ENCODE peak calls at places on chromosomes 11 and 22, in nine cellular contexts. F is upper lobe of right lung; Y is tibial artery; I is uterus; Z is neuronal stem cell; T is fibroblast of lung; X is prostate gland; U is substantia nigra; S is effector memory CD4-positive, alpha-beta T cell. P is an unnamed sample.

GRCh38 chr11:369336-370018 is at the start of gene B4GALNT4:
- DNase-seq in F (no peak), Y (no peak), I (no peak), Z (no peak), T (no peak), X (peak; percentile 48), U (no peak), S (no peak), P (no peak)

GRCh38 chr22:23305922-23306374 is 125.6 kb downstream of the BCR start:
- DNase-seq in F (peak; percentile 70), Y (peak; percentile 95), I (peak; percentile 54), Z (no peak), T (peak; percentile 93), X (peak; percentile 33), U (peak; percentile 81), S (no peak), P (peak; percentile 31)

GRCh38 chr11:75858042-75858441 is 43.0 kb downstream of the UVRAG start:
- DNase-seq in F (no peak), Y (no peak), I (no peak), Z (no peak), T (no peak), X (no peak), U (no peak), S (no peak), P (no peak)

GRCh38 chr22:17057959-17058814 is 26.6 kb upstream of the IL17RA start:
- DNase-seq in F (peak; percentile 69), Y (peak; percentile 71), I (peak; percentile 29), Z (peak; percentile 72), T (peak; percentile 72), X (peak; percentile 72), U (peak; percentile 31), S (no peak), P (no peak)

GRCh38 chr22:31753005-31753633 is 700 bp upstream of the DEPDC5 start:
- DNase-seq in F (peak; percentile 72), Y (peak; percentile 72), I (peak; percentile 45), Z (peak; percentile 66), T (no peak), X (peak; percentile 6), U (peak; percentile 68), S (no peak), P (peak; percentile 31)

GRCh38 chr22:27597703-27598444 is 203.7 kb downstream of the MN1 start:
- DNase-seq in F (no peak), Y (no peak), I (no peak), Z (no peak), T (peak; percentile 12), X (no peak), U (no peak), S (no peak), P (no peak)

GRCh38 chr11:128707671-128708070 is 13.8 kb downstream of the FLI1 start:
- DNase-seq in F (no peak), Y (no peak), I (no peak), Z (no peak), T (peak; percentile 22), X (no peak), U (no peak), S (no peak), P (no peak)

GRCh38 chr22:44025171-44026065 is 1.3 kb downstream of the PARVB start:
- DNase-seq in F (peak; percentile 68), Y (peak; percentile 74), I (no peak), Z (no peak), T (no peak), X (no peak), U (no peak), S (no peak), P (no peak)

GRCh38 chr22:29205598-29206371 is at the start of gene EMID1:
- DNase-seq in F (peak; percentile 75), Y (no peak), I (peak; percentile 48), Z (peak; percentile 46), T (no peak), X (no peak), U (no peak), S (no peak), P (no peak)

GRCh38 chr11:2759228-2760195 is 59.7 kb upstream of the KCNQ1OT1 start:
- DNase-seq in F (peak; percentile 51), Y (peak; percentile 63), I (no peak), Z (no peak), T (no peak), X (no peak), U (no peak), S (no peak), P (no peak)

DNA sequence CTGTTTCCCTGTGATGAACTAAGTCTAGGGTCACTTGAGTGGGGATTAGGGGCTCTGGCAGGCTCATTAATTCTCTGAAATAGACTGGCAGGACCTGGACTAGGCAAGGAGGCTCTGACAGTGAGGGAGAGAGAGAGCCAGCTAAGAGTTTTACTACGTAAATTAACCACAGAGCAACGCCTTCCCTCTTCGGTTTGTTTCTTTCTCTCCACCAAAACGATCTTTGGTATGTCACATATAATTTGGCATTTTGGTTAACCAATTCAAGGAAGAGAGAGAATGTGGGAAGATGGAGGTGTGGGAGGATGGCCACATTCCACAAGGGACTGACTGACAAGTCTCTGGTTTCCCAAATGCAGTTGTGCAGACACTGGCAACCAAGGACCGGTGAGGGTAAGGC is 27.9 kb downstream of the ATG16L2 start:
- DNase-seq in F (no peak), Y (no peak), I (no peak), Z (no peak), T (no peak), X (no peak), U (no peak), S (no peak), P (no peak)
- H3K27ac ChIP-seq in F (no peak overlapping the region), Y (no peak overlapping the region), I (peak overlapping the region; percentile 22), Z (no peak overlapping the region), T (no peak overlapping the region), X (no peak overlapping the region), U (no peak overlapping the region), S (no peak overlapping the region), P (no peak overlapping the region)

DNA sequence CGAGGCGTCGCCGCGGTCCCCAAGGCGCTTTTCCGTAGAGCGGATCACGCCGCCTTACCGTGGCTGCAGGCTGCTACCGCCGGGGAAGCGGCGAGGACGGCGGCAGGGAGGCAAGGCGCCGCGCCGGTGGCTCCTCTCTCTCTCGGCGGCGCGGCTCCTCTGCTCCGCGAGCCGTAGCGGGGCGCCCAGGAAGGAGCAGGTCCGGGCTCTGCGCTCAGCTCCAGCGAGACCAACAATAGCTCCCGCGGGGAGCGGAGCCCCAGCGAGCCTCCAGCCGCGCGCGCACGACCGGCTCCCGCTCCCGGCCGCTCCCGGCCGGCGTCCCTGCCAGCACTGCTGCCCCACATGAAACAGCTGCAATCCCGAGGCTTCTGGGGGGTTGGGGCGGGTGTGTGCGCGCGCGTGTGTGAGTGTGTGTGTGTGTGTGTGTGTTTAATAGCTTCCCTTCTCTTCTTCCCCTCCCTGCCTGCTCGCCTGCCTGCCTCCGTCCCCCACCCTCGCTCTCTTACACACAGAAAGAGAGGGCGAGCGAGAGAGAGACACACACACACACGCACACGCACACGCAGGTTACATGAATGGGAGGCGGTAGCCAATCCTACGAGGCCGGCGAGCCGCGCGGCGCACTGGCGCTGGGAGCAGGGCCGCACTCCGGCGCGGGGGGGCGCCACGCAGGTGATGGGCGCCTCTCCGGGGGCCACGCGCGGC is at the start of gene TENM4:
- DNase-seq in F (peak; percentile 70), Y (peak; percentile 85), I (peak; percentile 73), Z (peak; percentile 67), T (peak; percentile 96), X (peak; percentile 40), U (peak; percentile 59), S (no peak), P (peak; percentile 80)
- H3K27ac ChIP-seq in F (no peak within 1 kb of the TSS), Y (peak within 1 kb of the TSS; percentile 84), I (peak within 1 kb of the TSS; percentile 73), Z (no peak within 1 kb of the TSS), T (peak within 1 kb of the TSS; percentile 91), X (peak within 1 kb of the TSS; percentile 63), U (peak within 1 kb of the TSS; percentile 68), S (no peak within 1 kb of the TSS), P (peak within 1 kb of the TSS; percentile 86)

DNA sequence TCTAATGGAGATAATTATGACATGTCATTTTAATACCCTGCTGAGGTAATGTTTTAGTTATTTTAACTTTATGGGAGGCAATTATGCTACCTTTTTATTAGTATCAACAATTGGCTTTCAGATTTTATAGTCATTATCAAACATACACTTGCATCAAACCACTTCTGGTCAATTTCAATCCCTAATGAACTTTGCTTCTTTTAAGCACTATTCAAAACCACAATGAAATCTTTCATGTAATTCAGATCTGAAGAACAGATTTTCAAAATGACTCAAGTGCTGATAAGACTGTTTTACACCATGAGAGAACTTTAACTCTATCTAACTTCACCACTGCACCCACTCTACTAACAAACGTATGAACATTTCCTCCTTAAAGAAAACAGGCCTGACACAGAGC is 25.9 kb upstream of the CCDC34 start:
- DNase-seq in F (no peak), Y (no peak), I (no peak), Z (no peak), T (no peak), X (no peak), U (no peak), S (no peak), P (no peak)
- H3K27ac ChIP-seq in F (no peak overlapping the region), Y (no peak overlapping the region), I (no peak overlapping the region), Z (no peak overlapping the region), T (no peak overlapping the region), X (no peak overlapping the region), U (no peak overlapping the region), S (no peak overlapping the region), P (no peak overlapping the region)

GRCh38 chr22:43015677-43016042 is 711 bp upstream of the PACSIN2 start:
- DNase-seq in F (no peak), Y (no peak), I (no peak), Z (no peak), T (no peak), X (no peak), U (no peak), S (no peak), P (no peak)
- H3K27ac ChIP-seq in F (peak overlapping the region; percentile 81), Y (peak overlapping the region; percentile 77), I (peak overlapping the region; percentile 68), Z (no peak overlapping the region), T (no peak overlapping the region), X (peak overlapping the region; percentile 87), U (no peak overlapping the region), S (peak overlapping the region; percentile 83), P (no peak overlapping the region)

GRCh38 chr11:119116601-119117000 is 4.8 kb upstream of the HINFP start:
- DNase-seq in F (no peak), Y (no peak), I (no peak), Z (no peak), T (no peak), X (no peak), U (no peak), S (no peak), P (no peak)
- H3K27ac ChIP-seq in F (peak overlapping the region; percentile 44), Y (no peak overlapping the region), I (no peak overlapping the region), Z (no peak overlapping the region), T (no peak overlapping the region), X (no peak overlapping the region), U (peak overlapping the region; percentile 68), S (no peak overlapping the region), P (peak overlapping the region; percentile 27)

GRCh38 chr11:78008174-78008573 is 13.7 kb upstream of the INTS4 start:
- DNase-seq in F (no peak), Y (no peak), I (no peak), Z (no peak), T (no peak), X (no peak), U (no peak), S (no peak), P (no peak)

GRCh38 chr11:78010755-78011154 is 12.3 kb downstream of the KCTD14 start:
- DNase-seq in F (no peak), Y (no peak), I (no peak), Z (no peak), T (no peak), X (no peak), U (no peak), S (no peak), P (no peak)

GRCh38 chr11:78015878-78016277 is 7.2 kb downstream of the KCTD14 start:
- DNase-seq in F (no peak), Y (no peak), I (no peak), Z (no peak), T (no peak), X (no peak), U (no peak), S (no peak), P (no peak)

GRCh38 chr11:78011301-78011700 is 11.8 kb downstream of the KCTD14 start:
- DNase-seq in F (no peak), Y (no peak), I (no peak), Z (no peak), T (no peak), X (no peak), U (no peak), S (no peak), P (no peak)
- H3K27ac ChIP-seq in F (no peak overlapping the region), Y (no peak overlapping the region), I (no peak overlapping the region), Z (no peak overlapping the region), T (no peak overlapping the region), X (no peak overlapping the region), U (no peak overlapping the region), S (no peak overlapping the region), P (no peak overlapping the region)